ENCODE peak calls at places on chromosomes 2 and 18, in five cellular contexts. K is pancreas, H is heart right ventricle, D is AG09309, V is tibial nerve. U is an unnamed sample.

GRCh38 chr2:80058562-80058961 is 246.0 kb downstream of the LRRTM1 start:
- DNase-seq in D (no peak), V (no peak), K (no peak), H (no peak), U (no peak)

GRCh38 chr18:70781860-70782453 is 493.1 kb downstream of the SOCS6 start:
- DNase-seq in V (no peak), D (no peak), K (no peak), H (peak; percentile 27), U (peak; percentile 71)

GRCh38 chr2:230934291-230935131 is 9.5 kb upstream of the GPR55 start:
- DNase-seq in K (no peak), H (no peak), V (no peak), D (no peak), U (no peak)

GRCh38 chr18:44844486-44844885 is 163.8 kb downstream of the SETBP1 start:
- DNase-seq in H (no peak), D (no peak), K (no peak), V (no peak), U (no peak)

GRCh38 chr2:159961005-159961404 is 101.4 kb downstream of the PLA2R1 start:
- DNase-seq in H (no peak), V (no peak), K (no peak), D (no peak), U (no peak)

GRCh38 chr2:6954586-6954985 is 37.4 kb downstream of the RNF144A start:
- DNase-seq in D (no peak), H (no peak), V (no peak), K (no peak), U (no peak)

GRCh38 chr2:26344581-26345283 is 1.2 kb upstream of the SELENOI start:
- DNase-seq in H (no peak), V (no peak), K (no peak), D (no peak), U (no peak)

GRCh38 chr2:167749016-167749415 is 498.4 kb downstream of the STK39 start:
- DNase-seq in V (no peak), K (no peak), H (no peak), D (no peak), U (no peak)

GRCh38 chr2:191304939-191305875 is 60.0 kb downstream of the MYO1B start:
- DNase-seq in D (peak; percentile 79), H (peak; percentile 76), K (no peak), V (peak; percentile 40), U (no peak)

GRCh38 chr2:2547911-2548310 is 216.8 kb upstream of the MYT1L start:
- DNase-seq in D (no peak), V (no peak), H (no peak), K (no peak), U (no peak)

GRCh38 chr2:2542966-2543555 is 212.0 kb upstream of the MYT1L start:
- DNase-seq in K (no peak), D (no peak), V (no peak), H (no peak), U (peak; percentile 10)

GRCh38 chr2:2542316-2542715 is 211.2 kb upstream of the MYT1L start:
- DNase-seq in K (no peak), V (no peak), H (no peak), D (no peak), U (no peak)

GRCh38 chr2:2547451-2547850 is 216.4 kb upstream of the MYT1L start:
- DNase-seq in D (no peak), H (no peak), V (no peak), K (no peak), U (no peak)

GRCh38 chr2:2546046-2546445 is 215.0 kb upstream of the MYT1L start:
- DNase-seq in D (no peak), K (no peak), H (no peak), V (no peak), U (no peak)
- TF ChIP-seq CTCF in D (no peak), K (no peak), H (no peak), V (no peak), U (no peak)

DNA sequence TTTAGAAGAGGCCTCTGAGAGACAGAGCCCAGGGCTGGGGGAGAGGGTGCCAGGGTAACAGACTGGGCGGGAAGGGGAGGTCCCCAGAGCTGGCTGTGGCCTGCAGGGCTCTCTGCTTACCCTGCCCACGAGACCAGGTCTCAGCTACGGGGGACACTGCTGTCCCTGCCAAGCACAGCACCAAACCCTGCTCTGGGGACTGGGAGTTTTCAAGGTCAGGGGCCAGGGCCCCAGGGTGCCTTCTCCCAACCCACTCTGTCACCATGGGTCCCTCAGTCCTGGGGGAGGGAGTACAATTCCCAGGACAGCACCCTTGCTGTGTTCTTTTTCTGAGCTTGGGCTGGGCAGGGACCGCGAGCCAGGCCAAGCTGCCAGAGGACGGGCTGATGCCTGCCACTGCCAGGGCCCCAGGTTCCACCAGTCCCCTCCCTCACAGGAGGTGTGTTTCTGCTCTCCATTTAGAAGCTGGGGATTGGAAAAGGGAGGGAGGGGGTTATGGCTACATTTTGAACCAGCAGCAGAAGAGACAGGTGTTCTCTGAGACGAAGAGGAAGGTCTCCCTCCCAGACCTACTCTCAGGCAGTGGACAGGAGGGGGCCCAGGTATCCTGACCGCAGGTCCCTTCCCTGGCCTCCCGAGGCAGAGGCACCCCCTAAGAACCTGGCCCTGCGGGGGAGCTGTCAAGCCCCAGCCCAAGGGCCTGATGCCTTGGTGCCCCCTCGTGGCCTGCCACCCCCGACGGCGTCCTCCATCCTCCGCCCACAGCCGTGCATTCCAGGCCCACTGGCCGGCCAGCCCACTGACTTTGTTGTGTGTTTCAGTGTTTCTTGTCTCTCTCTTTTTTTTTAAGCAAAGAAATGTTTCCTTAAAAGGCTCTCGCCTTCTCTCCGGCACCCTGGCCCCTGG is 80.4 kb downstream of the TNS1 start:
- DNase-seq in H (no peak), D (no peak), K (no peak), V (no peak), U (no peak)
- TF ChIP-seq CTCF in H (peak; percentile 13), D (peak; percentile 24), K (no peak), V (peak; percentile 27), U (peak; percentile 20)

DNA sequence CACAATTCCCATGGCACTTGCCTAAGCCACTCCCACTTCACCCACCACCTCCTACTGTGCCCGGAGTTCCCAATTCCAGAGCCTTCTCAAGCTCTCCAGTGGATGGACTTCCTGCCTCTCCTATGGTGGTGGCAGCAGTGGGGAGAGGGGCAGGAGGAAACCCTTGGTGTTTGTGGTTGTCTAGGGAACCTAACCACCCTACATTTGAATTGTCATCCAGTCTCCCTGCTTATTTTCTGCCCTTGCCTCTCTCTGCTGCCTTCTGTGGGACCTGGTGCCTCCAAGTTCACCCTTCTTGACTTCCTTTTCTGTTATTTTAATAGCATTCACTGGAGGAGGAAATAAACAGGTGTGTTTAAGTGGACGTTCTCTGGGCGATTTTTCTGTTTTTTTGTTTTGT is 50.1 kb upstream of the HPCAL1 start:
- DNase-seq in K (peak; percentile 8), H (no peak), V (no peak), D (no peak), U (no peak)
- TF ChIP-seq CTCF in K (no peak), H (no peak), V (no peak), D (no peak), U (no peak)

GRCh38 chr18:7272268-7273049 is 41.6 kb downstream of the LRRC30 start:
- DNase-seq in D (peak; percentile 32), H (peak; percentile 69), K (peak; percentile 69), V (peak; percentile 31), U (peak; percentile 48)
- TF ChIP-seq CTCF in D (peak; percentile 67), H (peak; percentile 39), K (no peak), V (peak; percentile 38), U (peak; percentile 75)

DNA sequence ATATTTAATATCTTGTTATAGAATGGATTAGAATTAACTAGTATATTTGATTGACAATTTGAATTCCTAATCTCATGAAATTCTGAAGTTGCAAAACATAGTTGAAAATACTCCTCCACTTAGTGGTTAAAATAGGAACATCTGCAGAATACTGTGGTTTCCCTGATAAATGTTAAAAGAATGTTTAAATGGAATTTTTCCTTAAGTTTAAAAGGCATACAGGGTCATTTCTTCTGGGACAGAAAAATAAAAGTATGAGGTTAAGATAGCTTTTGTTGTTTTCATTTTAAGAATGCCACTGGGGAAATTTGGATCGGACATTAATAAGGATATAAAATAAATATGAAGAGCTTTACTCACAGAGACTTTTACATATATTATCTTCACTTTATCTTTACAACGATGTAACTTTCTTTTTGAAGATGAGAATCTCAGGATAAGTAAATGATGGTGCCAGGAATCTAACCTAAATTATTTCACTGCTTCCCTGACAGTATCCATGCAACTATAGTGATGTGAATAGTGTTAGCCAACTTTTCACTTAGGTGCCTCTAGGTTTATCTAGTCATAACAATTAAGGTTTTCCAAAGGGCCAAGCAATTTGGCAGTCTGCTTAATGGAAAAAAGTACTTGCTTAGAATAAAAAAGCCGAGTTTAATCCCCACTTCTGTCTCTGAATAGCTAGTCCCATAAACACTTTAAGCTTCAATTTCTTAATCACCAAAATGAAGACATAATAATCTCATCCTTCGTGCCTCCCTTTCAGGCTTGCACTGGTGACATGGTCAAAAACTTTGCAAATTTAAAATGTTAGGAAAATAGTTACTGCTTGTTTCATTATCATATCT is 151.8 kb upstream of the STK17B start:
- DNase-seq in H (no peak), V (no peak), K (no peak), D (peak; percentile 52), U (no peak)
- TF ChIP-seq CTCF in H (no peak), V (no peak), K (no peak), D (no peak), U (no peak)

DNA sequence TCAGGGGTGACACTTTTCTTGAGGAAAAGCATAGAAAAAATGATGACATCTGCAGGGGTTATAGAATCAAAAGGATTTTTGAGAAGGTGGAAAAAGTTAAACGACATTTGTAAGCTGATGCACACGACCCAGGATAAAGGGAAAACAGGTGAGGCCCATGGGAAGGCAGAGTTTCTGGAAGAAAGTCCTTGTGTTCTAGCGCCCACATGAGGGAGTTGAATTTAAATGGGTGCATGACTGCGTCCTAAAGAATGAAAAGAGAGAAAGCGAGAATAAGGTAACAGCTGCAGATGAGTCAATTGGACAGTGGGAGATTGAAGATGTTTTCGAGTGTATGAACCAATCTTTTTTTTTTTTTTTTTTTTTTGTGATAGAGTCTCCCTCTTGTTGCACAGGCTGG is 158.1 kb downstream of the GALR1 start:
- DNase-seq in H (no peak), V (no peak), K (no peak), D (no peak), U (no peak)
- TF ChIP-seq CTCF in H (no peak), V (no peak), K (no peak), D (no peak), U (no peak)

GRCh38 chr2:173432049-173432754 is 77.5 kb downstream of the CDCA7 start:
- DNase-seq in K (no peak), D (peak; percentile 23), H (no peak), V (no peak), U (no peak)

GRCh38 chr2:173434729-173435345 is 80.2 kb downstream of the CDCA7 start:
- DNase-seq in V (no peak), K (no peak), D (no peak), H (no peak), U (no peak)

GRCh38 chr2:173427887-173428683 is 73.4 kb downstream of the CDCA7 start:
- DNase-seq in H (peak; percentile 62), K (no peak), V (no peak), D (no peak), U (no peak)

GRCh38 chr2:173435574-173435973 is 80.9 kb downstream of the CDCA7 start:
- DNase-seq in K (no peak), H (no peak), V (no peak), D (no peak), U (no peak)

DNA sequence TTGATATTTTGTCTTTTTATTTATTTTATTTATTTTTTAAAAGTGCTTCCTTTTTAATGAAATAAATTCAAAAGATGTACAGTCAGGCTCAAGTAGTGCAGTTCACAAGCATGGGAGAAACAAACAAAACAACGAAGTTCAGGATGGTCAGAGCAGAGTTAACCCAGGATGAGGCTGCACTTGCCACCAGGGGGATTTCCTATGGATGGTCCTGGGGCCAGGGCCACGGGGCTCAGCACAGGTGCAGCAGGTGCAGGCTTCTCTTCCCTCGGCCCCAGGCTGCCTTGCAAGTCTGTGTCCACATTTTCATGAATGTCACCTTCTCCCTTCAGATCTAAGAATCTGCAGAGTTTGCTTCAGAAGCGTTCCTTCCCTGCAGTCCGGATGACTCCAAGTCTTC is 76.5 kb downstream of the CDCA7 start:
- DNase-seq in D (no peak), H (no peak), K (no peak), V (no peak), U (no peak)
- TF ChIP-seq CTCF in D (no peak), H (no peak), K (no peak), V (no peak), U (peak; percentile 14)

U was measured in neural crest cell.